ENCODE peak calls at places on chromosome 2, in seven cellular contexts. I, A, Z, W, X, G and L are unnamed samples.

GRCh38 chr2:150234787-150235512 is 252.5 kb downstream of the RND3 start:
- DNase-seq in I (peak), Z (peak), A (no peak), X (no peak), W (peak), G (peak), L (no peak)

GRCh38 chr2:105557021-105557420 is 158.2 kb upstream of the FHL2 start:
- DNase-seq in X (no peak), A (no peak), W (no peak), G (no peak), I (no peak), Z (no peak), L (no peak)

GRCh38 chr2:19235308-19235707 is 123.1 kb downstream of the OSR1 start:
- DNase-seq in W (peak), G (peak), A (no peak), Z (no peak), X (no peak), I (no peak), L (no peak)

GRCh38 chr2:30631051-30631671 is 176.1 kb downstream of the CAPN13 start:
- DNase-seq in X (no peak), W (no peak), Z (no peak), I (no peak), G (no peak), A (no peak), L (no peak)

GRCh38 chr2:21620771-21621170 is 497.0 kb downstream of the TDRD15 start:
- DNase-seq in G (no peak), W (no peak), X (no peak), Z (no peak), A (no peak), I (no peak), L (no peak)

GRCh38 chr2:216775043-216775453 is 79.7 kb upstream of the IGFBP5 start:
- DNase-seq in W (peak), Z (peak), I (peak), X (no peak), G (peak), A (no peak), L (peak)

GRCh38 chr2:231260442-231260841 is 62.0 kb downstream of the ARMC9 start:
- DNase-seq in W (peak), X (no peak), G (peak), A (no peak), Z (no peak), I (peak), L (no peak)

GRCh38 chr2:123644053-123644452 is 381.0 kb upstream of the CNTNAP5 start:
- DNase-seq in X (no peak), W (no peak), G (no peak), A (no peak), I (peak), Z (no peak), L (no peak)

GRCh38 chr2:88692187-88692586 is 714 bp downstream of the RPIA start:
- DNase-seq in A (peak), X (peak), Z (no peak), W (peak), G (peak), I (peak), L (no peak)

GRCh38 chr2:96143231-96143847 is 1.9 kb downstream of the DUSP2 start:
- DNase-seq in I (no peak), Z (no peak), A (peak), W (no peak), X (no peak), G (no peak), L (no peak)

GRCh38 chr2:95275151-95275515 is 884 bp downstream of the PROM2 start:
- DNase-seq in W (no peak), A (no peak), I (no peak), Z (no peak), G (no peak), X (no peak), L (no peak)

GRCh38 chr2:169672403-169672802 is 21.8 kb downstream of the CFAP210 start:
- DNase-seq in W (no peak), G (no peak), I (no peak), Z (no peak), A (no peak), X (no peak), L (no peak)

GRCh38 chr2:99840831-99841230 is 301.6 kb downstream of the AFF3 start:
- DNase-seq in W (no peak), I (no peak), G (no peak), X (no peak), A (no peak), Z (no peak), L (no peak)
- H3K4me3 ChIP-seq in W (no peak), I (no peak), G (no peak), X (no peak), A (no peak), Z (no peak), L (no peak)

DNA sequence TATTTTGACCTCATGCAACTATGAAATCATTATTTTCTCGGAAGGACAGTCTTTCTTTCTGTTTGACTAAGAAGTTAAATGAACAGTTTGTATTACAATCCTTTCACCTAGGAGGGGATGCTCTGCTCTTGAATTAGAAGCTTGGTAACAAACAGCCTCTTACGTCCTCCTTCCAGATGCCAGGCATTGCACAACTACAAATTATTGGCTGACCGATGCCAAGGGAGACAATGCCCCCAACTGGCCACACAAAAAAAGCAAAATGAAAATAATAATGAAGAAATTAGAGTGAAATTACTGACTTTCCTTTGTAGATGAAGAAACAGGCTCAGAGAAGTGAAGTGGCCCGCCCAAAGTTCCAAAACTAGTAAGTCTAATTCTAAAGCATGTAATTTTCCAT is 177.9 kb downstream of the CYRIA start:
- DNase-seq in X (no peak), I (peak), Z (peak), G (no peak), W (peak), A (no peak), L (no peak)
- TF ChIP-seq CTCF in X (no peak), I (peak), Z (peak), G (no peak), W (no peak), A (peak), L (peak)

GRCh38 chr2:3536682-3537632 is 17.6 kb upstream of the ADI1 start:
- DNase-seq in W (peak), G (peak), A (peak), I (peak), X (no peak), Z (no peak), L (no peak)
- H3K4me3 ChIP-seq in W (peak), G (peak), A (peak), I (peak), X (peak), Z (peak), L (peak)

DNA sequence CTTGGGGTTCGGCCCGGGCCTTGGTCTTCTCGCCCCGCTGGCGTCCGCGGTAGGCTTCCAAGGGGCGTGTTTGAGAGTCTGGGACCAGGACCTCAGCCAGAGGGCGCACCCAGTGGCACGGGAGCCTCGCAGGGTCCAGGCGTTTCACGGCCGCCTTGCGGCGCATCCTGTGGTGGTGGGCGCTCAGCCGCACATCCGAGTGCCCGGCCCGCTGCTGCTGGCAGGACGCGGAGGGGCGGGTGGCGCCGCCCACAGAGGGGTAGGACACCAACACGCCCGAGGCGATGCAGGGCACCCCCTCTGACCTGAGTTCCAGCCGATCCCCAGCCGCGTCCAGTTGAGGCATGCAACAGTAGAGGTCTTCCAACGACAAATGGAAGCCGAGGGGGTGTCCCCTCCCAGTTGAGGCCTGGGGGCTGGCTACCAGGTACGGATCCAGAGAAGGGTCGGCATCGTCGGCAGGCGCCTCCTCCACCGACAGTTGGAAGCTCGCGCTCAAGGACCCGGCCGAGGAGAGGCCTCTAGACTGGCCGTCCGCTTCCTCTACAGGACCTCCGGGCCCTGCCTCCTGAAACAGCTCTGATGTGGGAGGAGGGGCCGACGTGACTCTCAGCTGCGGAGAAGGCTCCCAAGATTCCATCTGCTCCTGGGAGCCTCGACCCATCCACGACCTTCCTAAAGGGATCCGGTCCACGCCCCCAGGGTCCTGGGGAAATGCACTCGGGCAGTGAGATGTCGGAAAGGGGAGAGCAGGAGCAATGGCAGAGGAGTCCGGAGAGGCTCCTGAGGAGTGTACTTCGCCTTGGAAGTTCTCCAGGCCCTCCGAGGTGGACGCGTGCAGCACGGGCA is 6.3 kb downstream of the C2orf81 start:
- DNase-seq in X (peak), G (peak), W (no peak), I (no peak), A (no peak), Z (no peak), L (no peak)
- TF ChIP-seq CTCF in X (no peak), G (peak), W (peak), I (no peak), A (no peak), Z (peak), L (peak)